ENCODE peak calls at places on chromosomes 2 and 18, in six cellular contexts. One of them, this sample, is unnamed.
A peak's percentile ranks its signal among the peaks of the same experiment; 100 is the strongest.

GRCh38 chr18:26052497-26052896 is 37.9 kb downstream of the SS18 start:
- DNase-seq in RCC 7860: peak; percentile 5
- DNase-seq in AG09309: no peak
- DNase-seq in activated CD4-positive, alpha-beta T cell treated with anti-CD3 and anti-CD28 coated beads for 48 hours: no peak
- DNase-seq in foreskin fibroblast: peak; percentile 2
- DNase-seq in activated effector memory CD4-positive, alpha-beta T cell treated with anti-CD3 and anti-CD28 coated beads, Interleukin-2, amount 50 U/mL, for 16 hours: no peak
- DNase-seq in this sample: no peak

GRCh38 chr2:41698787-41699422 is 348.9 kb upstream of the PKDCC start:
- DNase-seq in activated CD4-positive, alpha-beta T cell treated with anti-CD3 and anti-CD28 coated beads for 48 hours: peak; percentile 23
- DNase-seq in foreskin fibroblast: no peak
- DNase-seq in RCC 7860: no peak
- DNase-seq in AG09309: no peak
- DNase-seq in activated effector memory CD4-positive, alpha-beta T cell treated with anti-CD3 and anti-CD28 coated beads, Interleukin-2, amount 50 U/mL, for 16 hours: no peak
- DNase-seq in this sample: no peak

GRCh38 chr2:95042472-95043271 is 17.2 kb downstream of the MAL start:
- DNase-seq in RCC 7860: no peak
- DNase-seq in AG09309: no peak
- DNase-seq in activated effector memory CD4-positive, alpha-beta T cell treated with anti-CD3 and anti-CD28 coated beads, Interleukin-2, amount 50 U/mL, for 16 hours: no peak
- DNase-seq in activated CD4-positive, alpha-beta T cell treated with anti-CD3 and anti-CD28 coated beads for 48 hours: no peak
- DNase-seq in foreskin fibroblast: no peak
- DNase-seq in this sample: no peak

GRCh38 chr2:182946949-182947348 is 80.5 kb upstream of the FRZB start:
- DNase-seq in foreskin fibroblast: no peak
- DNase-seq in RCC 7860: no peak
- DNase-seq in AG09309: no peak
- DNase-seq in activated effector memory CD4-positive, alpha-beta T cell treated with anti-CD3 and anti-CD28 coated beads, Interleukin-2, amount 50 U/mL, for 16 hours: no peak
- DNase-seq in activated CD4-positive, alpha-beta T cell treated with anti-CD3 and anti-CD28 coated beads for 48 hours: no peak
- DNase-seq in this sample: no peak

GRCh38 chr18:49850636-49851035 is 37.3 kb upstream of the ACAA2 start:
- DNase-seq in AG09309: no peak
- DNase-seq in activated CD4-positive, alpha-beta T cell treated with anti-CD3 and anti-CD28 coated beads for 48 hours: no peak
- DNase-seq in RCC 7860: no peak
- DNase-seq in foreskin fibroblast: no peak
- DNase-seq in activated effector memory CD4-positive, alpha-beta T cell treated with anti-CD3 and anti-CD28 coated beads, Interleukin-2, amount 50 U/mL, for 16 hours: no peak
- DNase-seq in this sample: no peak

GRCh38 chr2:157302492-157303099 is 23.0 kb downstream of the ERMN start:
- DNase-seq in activated effector memory CD4-positive, alpha-beta T cell treated with anti-CD3 and anti-CD28 coated beads, Interleukin-2, amount 50 U/mL, for 16 hours: no peak
- DNase-seq in foreskin fibroblast: peak; percentile 24
- DNase-seq in AG09309: no peak
- DNase-seq in activated CD4-positive, alpha-beta T cell treated with anti-CD3 and anti-CD28 coated beads for 48 hours: peak; percentile 33
- DNase-seq in RCC 7860: peak; percentile 39
- DNase-seq in this sample: no peak

GRCh38 chr2:150126839-150127238 is 360.6 kb downstream of the RND3 start:
- DNase-seq in AG09309: no peak
- DNase-seq in foreskin fibroblast: no peak
- DNase-seq in RCC 7860: no peak
- DNase-seq in activated CD4-positive, alpha-beta T cell treated with anti-CD3 and anti-CD28 coated beads for 48 hours: no peak
- DNase-seq in activated effector memory CD4-positive, alpha-beta T cell treated with anti-CD3 and anti-CD28 coated beads, Interleukin-2, amount 50 U/mL, for 16 hours: no peak
- DNase-seq in this sample: no peak

GRCh38 chr18:2823202-2823601 is 23.6 kb upstream of the EMILIN2 start:
- DNase-seq in RCC 7860: no peak
- DNase-seq in AG09309: no peak
- DNase-seq in activated effector memory CD4-positive, alpha-beta T cell treated with anti-CD3 and anti-CD28 coated beads, Interleukin-2, amount 50 U/mL, for 16 hours: no peak
- DNase-seq in foreskin fibroblast: no peak
- DNase-seq in activated CD4-positive, alpha-beta T cell treated with anti-CD3 and anti-CD28 coated beads for 48 hours: no peak
- DNase-seq in this sample: no peak

GRCh38 chr18:51273435-51273834 is 76.0 kb upstream of the MEX3C start:
- DNase-seq in activated CD4-positive, alpha-beta T cell treated with anti-CD3 and anti-CD28 coated beads for 48 hours: no peak
- DNase-seq in activated effector memory CD4-positive, alpha-beta T cell treated with anti-CD3 and anti-CD28 coated beads, Interleukin-2, amount 50 U/mL, for 16 hours: no peak
- DNase-seq in foreskin fibroblast: no peak
- DNase-seq in AG09309: no peak
- DNase-seq in RCC 7860: no peak
- DNase-seq in this sample: no peak

GRCh38 chr18:1965541-1965940 is 605.8 kb downstream of the METTL4 start:
- DNase-seq in activated CD4-positive, alpha-beta T cell treated with anti-CD3 and anti-CD28 coated beads for 48 hours: no peak
- DNase-seq in foreskin fibroblast: no peak
- DNase-seq in activated effector memory CD4-positive, alpha-beta T cell treated with anti-CD3 and anti-CD28 coated beads, Interleukin-2, amount 50 U/mL, for 16 hours: no peak
- DNase-seq in RCC 7860: no peak
- DNase-seq in AG09309: no peak
- DNase-seq in this sample: no peak

GRCh38 chr2:67824196-67824595 is 238.6 kb downstream of the C1D start:
- DNase-seq in activated effector memory CD4-positive, alpha-beta T cell treated with anti-CD3 and anti-CD28 coated beads, Interleukin-2, amount 50 U/mL, for 16 hours: no peak
- DNase-seq in activated CD4-positive, alpha-beta T cell treated with anti-CD3 and anti-CD28 coated beads for 48 hours: no peak
- DNase-seq in foreskin fibroblast: peak; percentile 57
- DNase-seq in AG09309: no peak
- DNase-seq in RCC 7860: no peak
- DNase-seq in this sample: no peak

GRCh38 chr18:23573948-23574431 is 12.3 kb downstream of the NPC1 start:
- DNase-seq in activated effector memory CD4-positive, alpha-beta T cell treated with anti-CD3 and anti-CD28 coated beads, Interleukin-2, amount 50 U/mL, for 16 hours: peak; percentile 80
- DNase-seq in RCC 7860: peak; percentile 48
- DNase-seq in AG09309: no peak
- DNase-seq in foreskin fibroblast: peak; percentile 54
- DNase-seq in activated CD4-positive, alpha-beta T cell treated with anti-CD3 and anti-CD28 coated beads for 48 hours: peak; percentile 46
- DNase-seq in this sample: no peak

GRCh38 chr2:8684885-8685696 is 3.2 kb downstream of the ID2 start:
- DNase-seq in RCC 7860: peak; percentile 43
- DNase-seq in activated effector memory CD4-positive, alpha-beta T cell treated with anti-CD3 and anti-CD28 coated beads, Interleukin-2, amount 50 U/mL, for 16 hours: peak; percentile 82
- DNase-seq in AG09309: no peak
- DNase-seq in activated CD4-positive, alpha-beta T cell treated with anti-CD3 and anti-CD28 coated beads for 48 hours: peak; percentile 75
- DNase-seq in foreskin fibroblast: no peak
- DNase-seq in this sample: peak; percentile 87